ENCODE peak calls at places on chromosome 2, in six cellular contexts. Q is GM12878, D is GM12891, W is HepG2, M is H1, L is K562. V is an unnamed sample.

GRCh38 chr2:174334781-174335604 is at the start of gene SP9:
- DNase-seq in Q (no peak), D (no peak), W (peak; percentile 44), M (peak; percentile 89), L (peak; percentile 91), V (no peak)

GRCh38 chr2:63841254-63842022 is at the start of gene UGP2:
- DNase-seq in Q (peak; percentile 62), D (peak; percentile 42), W (peak; percentile 90), M (peak; percentile 88), L (peak; percentile 86), V (peak; percentile 52)

GRCh38 chr2:215422676-215423075 is 13.2 kb downstream of the FN1 start:
- DNase-seq in Q (no peak), D (no peak), W (no peak), M (no peak), L (no peak), V (no peak)

GRCh38 chr2:238950551-238950950 is 102.7 kb downstream of the TWIST2 start:
- DNase-seq in Q (no peak), D (no peak), W (no peak), M (no peak), L (no peak), V (no peak)

GRCh38 chr2:80515961-80516360 is 211.4 kb upstream of the LRRTM1 start:
- DNase-seq in Q (no peak), D (no peak), W (no peak), M (no peak), L (no peak), V (no peak)

GRCh38 chr2:24515841-24516240 is 24.8 kb downstream of the NCOA1 start:
- DNase-seq in Q (no peak), D (no peak), W (no peak), M (no peak), L (no peak), V (no peak)

GRCh38 chr2:16655457-16655837 is 10.2 kb downstream of the CYRIA start:
- DNase-seq in Q (no peak), D (no peak), W (no peak), M (peak; percentile 3), L (no peak), V (no peak)

GRCh38 chr2:3251974-3252373 is 125.6 kb downstream of the EIPR1 start:
- DNase-seq in Q (no peak), D (no peak), W (no peak), M (no peak), L (no peak), V (no peak)

GRCh38 chr2:119914266-119914665 is 98.6 kb upstream of the EPB41L5 start:
- DNase-seq in Q (no peak), D (no peak), W (no peak), M (no peak), L (no peak), V (no peak)

GRCh38 chr2:16194096-16194390 is 253.7 kb downstream of the MYCN start:
- DNase-seq in Q (no peak), D (no peak), W (no peak), M (no peak), L (no peak), V (no peak)

GRCh38 chr2:172783091-172783898 is 47.6 kb downstream of the RAPGEF4 start:
- DNase-seq in Q (no peak), D (no peak), W (peak; percentile 45), M (no peak), L (no peak), V (no peak)

GRCh38 chr2:10536569-10537133 is 88.5 kb upstream of the ODC1 start:
- DNase-seq in Q (no peak), D (no peak), W (no peak), M (no peak), L (no peak), V (no peak)

GRCh38 chr2:164061129-164061746 is 325.4 kb upstream of the FIGN start:
- DNase-seq in Q (peak; percentile 13), D (peak; percentile 7), W (peak; percentile 53), M (peak; percentile 85), L (peak; percentile 6), V (peak; percentile 0)

GRCh38 chr2:10276481-10277292 is 26.0 kb upstream of the HPCAL1 start:
- DNase-seq in Q (no peak), D (no peak), W (no peak), M (no peak), L (no peak), V (no peak)

GRCh38 chr2:84942166-84942565 is 28.8 kb upstream of the KCMF1 start:
- DNase-seq in Q (no peak), D (no peak), W (no peak), M (no peak), L (no peak), V (no peak)

GRCh38 chr2:189545424-189545823 is 35.2 kb downstream of the SLC40A1 start:
- DNase-seq in Q (no peak), D (no peak), W (no peak), M (no peak), L (no peak), V (no peak)

GRCh38 chr2:189540551-189540950 is 40.0 kb downstream of the SLC40A1 start:
- DNase-seq in Q (no peak), D (no peak), W (no peak), M (no peak), L (no peak), V (no peak)

GRCh38 chr2:189542145-189542882 is 38.3 kb downstream of the SLC40A1 start:
- DNase-seq in Q (no peak), D (no peak), W (peak; percentile 87), M (no peak), L (no peak), V (no peak)

GRCh38 chr2:189541591-189541990 is 39.0 kb downstream of the SLC40A1 start:
- DNase-seq in Q (no peak), D (no peak), W (no peak), M (no peak), L (no peak), V (no peak)

GRCh38 chr2:189544638-189545037 is 35.9 kb downstream of the SLC40A1 start:
- DNase-seq in Q (no peak), D (no peak), W (no peak), M (no peak), L (no peak), V (no peak)
- TF ChIP-seq POLR2AphosphoS5 in Q (no peak), D (no peak), W (no peak), M (no peak), L (no peak), V (no peak)

GRCh38 chr2:33443272-33443829 is 33.1 kb upstream of the RASGRP3 start:
- DNase-seq in Q (no peak), D (no peak), W (no peak), M (no peak), L (no peak), V (no peak)
- TF ChIP-seq POLR2A in Q (no peak), D (no peak), W (no peak), M (no peak), L (no peak), V (no peak)

DNA sequence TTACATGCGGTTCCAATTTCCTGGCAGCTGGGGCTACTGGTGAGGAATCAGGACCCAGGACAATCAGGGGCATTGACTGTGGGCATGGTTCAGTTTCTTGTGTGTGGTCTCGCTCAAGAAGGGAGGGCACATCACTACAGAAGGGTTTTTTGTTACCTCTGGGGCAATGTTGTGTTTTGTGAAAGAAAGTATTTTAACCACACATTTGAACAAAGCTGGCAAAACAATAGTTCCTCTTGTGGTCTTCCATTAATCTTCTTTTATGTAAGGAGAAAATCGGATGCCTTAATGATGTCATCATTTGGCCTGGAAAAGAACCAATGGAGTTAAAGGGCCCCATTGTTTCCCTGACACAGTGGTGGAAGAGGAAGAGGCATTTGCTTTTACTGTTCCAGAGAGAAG is 197.4 kb downstream of the SH3BP4 start:
- DNase-seq in Q (no peak), D (no peak), W (no peak), M (no peak), L (no peak), V (no peak)
- TF ChIP-seq TAF1 in Q (no peak), D (no peak), W (no peak), M (no peak), L (no peak), V (no peak)

GRCh38 chr2:46780801-46781445 is 134.7 kb downstream of the MCFD2 start:
- DNase-seq in Q (no peak), D (no peak), W (peak; percentile 80), M (peak; percentile 73), L (peak; percentile 57), V (no peak)
- TF ChIP-seq POLR2AphosphoS5 in Q (no peak), D (no peak), W (no peak), M (no peak), L (no peak), V (no peak)